ENCODE peak calls at places on chromosomes 4 and X, in ten cellular contexts. One of them, this sample, is unnamed.
A peak's percentile ranks its signal among the peaks of the same experiment; 100 is the strongest.

GRCh38 chrX:82711432-82711831 is 796.7 kb upstream of the POU3F4 start:
- DNase-seq in effector memory CD4-positive, alpha-beta T cell: no peak
- DNase-seq in activated CD4-positive, alpha-beta T cell treated with anti-CD3 and anti-CD28 coated beads for 48 hours: no peak
- DNase-seq in fibroblast of mammary gland: peak; percentile 2
- DNase-seq in hippocampal formation: no peak
- DNase-seq in hypothalamus: no peak
- DNase-seq in HS-5: no peak
- DNase-seq in HCT116: no peak
- DNase-seq in NK-92 treated with Interleukin-12 subunit alpha and Interleukin-12 subunit beta, amount 100 ng/mL, for 24 hours: no peak
- DNase-seq in retinal pigment epithelial cell: no peak
- DNase-seq in this sample: no peak

GRCh38 chr4:102500371-102501175 is 586 bp upstream of the NFKB1 start:
- DNase-seq in hypothalamus: no peak
- DNase-seq in retinal pigment epithelial cell: no peak
- DNase-seq in HS-5: peak; percentile 31
- DNase-seq in hippocampal formation: peak; percentile 64
- DNase-seq in effector memory CD4-positive, alpha-beta T cell: no peak
- DNase-seq in activated CD4-positive, alpha-beta T cell treated with anti-CD3 and anti-CD28 coated beads for 48 hours: peak; percentile 45
- DNase-seq in HCT116: no peak
- DNase-seq in NK-92 treated with Interleukin-12 subunit alpha and Interleukin-12 subunit beta, amount 100 ng/mL, for 24 hours: no peak
- DNase-seq in fibroblast of mammary gland: peak; percentile 38
- DNase-seq in this sample: peak; percentile 12

GRCh38 chr4:93827272-93827947 is 1.1 kb upstream of the ATOH1 start:
- DNase-seq in effector memory CD4-positive, alpha-beta T cell: no peak
- DNase-seq in fibroblast of mammary gland: no peak
- DNase-seq in hippocampal formation: no peak
- DNase-seq in retinal pigment epithelial cell: no peak
- DNase-seq in activated CD4-positive, alpha-beta T cell treated with anti-CD3 and anti-CD28 coated beads for 48 hours: no peak
- DNase-seq in HCT116: no peak
- DNase-seq in HS-5: no peak
- DNase-seq in NK-92 treated with Interleukin-12 subunit alpha and Interleukin-12 subunit beta, amount 100 ng/mL, for 24 hours: no peak
- DNase-seq in hypothalamus: no peak
- DNase-seq in this sample: no peak

GRCh38 chrX:1465261-1466231 is 12.8 kb upstream of the ASMTL start:
- DNase-seq in activated CD4-positive, alpha-beta T cell treated with anti-CD3 and anti-CD28 coated beads for 48 hours: peak; percentile 1
- DNase-seq in HS-5: no peak
- DNase-seq in hippocampal formation: no peak
- DNase-seq in effector memory CD4-positive, alpha-beta T cell: no peak
- DNase-seq in retinal pigment epithelial cell: no peak
- DNase-seq in NK-92 treated with Interleukin-12 subunit alpha and Interleukin-12 subunit beta, amount 100 ng/mL, for 24 hours: no peak
- DNase-seq in fibroblast of mammary gland: no peak
- DNase-seq in HCT116: no peak
- DNase-seq in hypothalamus: no peak
- DNase-seq in this sample: no peak

GRCh38 chr4:55458164-55458563 is 62.4 kb downstream of the TMEM165 start:
- DNase-seq in fibroblast of mammary gland: peak; percentile 56
- DNase-seq in hippocampal formation: no peak
- DNase-seq in NK-92 treated with Interleukin-12 subunit alpha and Interleukin-12 subunit beta, amount 100 ng/mL, for 24 hours: no peak
- DNase-seq in effector memory CD4-positive, alpha-beta T cell: no peak
- DNase-seq in retinal pigment epithelial cell: no peak
- DNase-seq in HCT116: no peak
- DNase-seq in HS-5: no peak
- DNase-seq in hypothalamus: no peak
- DNase-seq in activated CD4-positive, alpha-beta T cell treated with anti-CD3 and anti-CD28 coated beads for 48 hours: no peak
- DNase-seq in this sample: no peak

GRCh38 chrX:33183366-33183765 is 28.0 kb downstream of the DMD start:
- DNase-seq in effector memory CD4-positive, alpha-beta T cell: no peak
- DNase-seq in hippocampal formation: peak; percentile 1
- DNase-seq in hypothalamus: no peak
- DNase-seq in fibroblast of mammary gland: peak; percentile 18
- DNase-seq in activated CD4-positive, alpha-beta T cell treated with anti-CD3 and anti-CD28 coated beads for 48 hours: no peak
- DNase-seq in HS-5: no peak
- DNase-seq in HCT116: no peak
- DNase-seq in NK-92 treated with Interleukin-12 subunit alpha and Interleukin-12 subunit beta, amount 100 ng/mL, for 24 hours: no peak
- DNase-seq in retinal pigment epithelial cell: no peak
- DNase-seq in this sample: no peak

GRCh38 chr4:85419103-85419502 is 55.8 kb upstream of the ARHGAP24 start:
- DNase-seq in effector memory CD4-positive, alpha-beta T cell: no peak
- DNase-seq in HCT116: no peak
- DNase-seq in hypothalamus: no peak
- DNase-seq in retinal pigment epithelial cell: peak; percentile 37
- DNase-seq in HS-5: no peak
- DNase-seq in NK-92 treated with Interleukin-12 subunit alpha and Interleukin-12 subunit beta, amount 100 ng/mL, for 24 hours: no peak
- DNase-seq in fibroblast of mammary gland: peak; percentile 18
- DNase-seq in hippocampal formation: no peak
- DNase-seq in activated CD4-positive, alpha-beta T cell treated with anti-CD3 and anti-CD28 coated beads for 48 hours: no peak
- DNase-seq in this sample: no peak

GRCh38 chr4:78059524-78059889 is 2.4 kb downstream of the FRAS1 start:
- DNase-seq in effector memory CD4-positive, alpha-beta T cell: no peak
- DNase-seq in HS-5: no peak
- DNase-seq in hypothalamus: no peak
- DNase-seq in NK-92 treated with Interleukin-12 subunit alpha and Interleukin-12 subunit beta, amount 100 ng/mL, for 24 hours: no peak
- DNase-seq in activated CD4-positive, alpha-beta T cell treated with anti-CD3 and anti-CD28 coated beads for 48 hours: peak; percentile 47
- DNase-seq in hippocampal formation: no peak
- DNase-seq in fibroblast of mammary gland: peak; percentile 85
- DNase-seq in HCT116: peak; percentile 84
- DNase-seq in retinal pigment epithelial cell: peak; percentile 62
- DNase-seq in this sample: no peak

GRCh38 chrX:136623400-136623799 is 24.6 kb upstream of the CD40LG start:
- DNase-seq in HS-5: no peak
- DNase-seq in hippocampal formation: no peak
- DNase-seq in fibroblast of mammary gland: no peak
- DNase-seq in NK-92 treated with Interleukin-12 subunit alpha and Interleukin-12 subunit beta, amount 100 ng/mL, for 24 hours: no peak
- DNase-seq in activated CD4-positive, alpha-beta T cell treated with anti-CD3 and anti-CD28 coated beads for 48 hours: no peak
- DNase-seq in effector memory CD4-positive, alpha-beta T cell: no peak
- DNase-seq in retinal pigment epithelial cell: no peak
- DNase-seq in hypothalamus: no peak
- DNase-seq in HCT116: no peak
- DNase-seq in this sample: no peak

This sample was measured in H54.